ENCODE peak calls at places on chromosomes 6 and 20, in seven cellular contexts. G is dorsolateral prefrontal cortex, K is heart right ventricle, E is endodermal cell, O is testis, H is left ventricle myocardium inferior, D is mesendoderm. J is an unnamed sample.

GRCh38 chr20:8272758-8273157 is 140.7 kb downstream of the PLCB1 start:
- DNase-seq in D (no peak), H (no peak), G (no peak), O (no peak), E (no peak), K (no peak), J (no peak)

GRCh38 chr6:90406142-90406794 is 109.6 kb upstream of the BACH2 start:
- DNase-seq in G (no peak), O (no peak), E (no peak), H (no peak), D (no peak), K (no peak), J (no peak)

GRCh38 chr20:23884136-23884770 is 4.7 kb upstream of the CST5 start:
- DNase-seq in K (no peak), G (no peak), E (no peak), O (no peak), D (no peak), H (no peak), J (no peak)

GRCh38 chr6:19833947-19834346 is 3.2 kb upstream of the ID4 start:
- DNase-seq in K (no peak), G (no peak), O (peak; percentile 78), E (no peak), H (no peak), D (no peak), J (no peak)

GRCh38 chr6:33904050-33904827 is 100.4 kb upstream of the MLN start:
- DNase-seq in E (no peak), K (no peak), H (no peak), D (peak; percentile 28), G (no peak), O (no peak), J (no peak)

GRCh38 chr20:17511401-17511800 is 19.8 kb downstream of the BFSP1 start:
- DNase-seq in G (no peak), E (no peak), D (no peak), K (no peak), H (no peak), O (no peak), J (no peak)

GRCh38 chr6:170063431-170063830 is 227.4 kb downstream of the DLL1 start:
- DNase-seq in E (peak; percentile 24), O (no peak), H (no peak), K (peak; percentile 1), G (no peak), D (no peak), J (no peak)

GRCh38 chr6:149223120-149223775 is 94.3 kb upstream of the TAB2 start:
- DNase-seq in H (no peak), O (no peak), K (no peak), E (no peak), D (no peak), G (no peak), J (no peak)

GRCh38 chr6:32785781-32786533 is 22.6 kb upstream of the HLA-DQB2 start:
- DNase-seq in E (peak; percentile 77), D (peak; percentile 76), H (no peak), O (peak; percentile 61), K (peak; percentile 57), G (no peak), J (peak; percentile 53)

GRCh38 chr20:56636701-56637100 is 7.6 kb downstream of the TFAP2C start:
- DNase-seq in G (no peak), H (no peak), E (no peak), K (no peak), O (no peak), D (no peak), J (no peak)

GRCh38 chr6:81777586-81778268 is 25.2 kb upstream of the TENT5A start:
- DNase-seq in G (no peak), D (no peak), K (no peak), H (no peak), O (no peak), E (no peak), J (no peak)

GRCh38 chr6:154864086-154864430 is 130.8 kb downstream of the SCAF8 start:
- DNase-seq in E (no peak), G (no peak), K (no peak), D (no peak), O (no peak), H (no peak), J (no peak)

GRCh38 chr6:80134065-80134464 is 27.6 kb downstream of the BCKDHB start:
- DNase-seq in G (no peak), K (no peak), O (no peak), E (no peak), D (no peak), H (no peak), J (no peak)

GRCh38 chr6:152502421-152503188 is 134.6 kb downstream of the SYNE1 start:
- DNase-seq in E (no peak), D (no peak), O (no peak), H (no peak), K (no peak), G (no peak), J (no peak)

GRCh38 chr6:141452354-141452686 is 680.4 kb upstream of the GJE1 start:
- DNase-seq in E (peak; percentile 40), D (peak; percentile 18), H (no peak), G (no peak), O (no peak), K (no peak), J (no peak)

GRCh38 chr20:11057624-11058023 is 383.8 kb upstream of the JAG1 start:
- DNase-seq in G (no peak), K (no peak), O (no peak), E (no peak), H (no peak), D (no peak), J (no peak)

GRCh38 chr6:163688971-163689370 is 274.5 kb downstream of the QKI start:
- DNase-seq in O (no peak), K (no peak), E (no peak), D (no peak), G (no peak), H (no peak), J (no peak)

GRCh38 chr6:117483645-117484016 is 1.2 kb downstream of the DCBLD1 start:
- DNase-seq in H (no peak), E (no peak), D (no peak), K (no peak), G (no peak), O (peak; percentile 23), J (peak; percentile 36)

GRCh38 chr20:62726276-62726675 is 17.6 kb downstream of the NTSR1 start:
- DNase-seq in E (no peak), O (no peak), K (no peak), G (no peak), H (peak; percentile 2), D (no peak), J (no peak)

GRCh38 chr6:41372526-41373366 is 37.3 kb downstream of the NCR2 start:
- DNase-seq in O (no peak), G (no peak), K (no peak), D (peak; percentile 42), H (no peak), E (peak; percentile 71), J (peak; percentile 91)
- H3K27me3 ChIP-seq in O (no peaks in the 10 kb centered on the region), G (peaks cover 46% of the 10 kb centered on the region), K (peaks cover 95% of the 10 kb centered on the region), D (peaks cover 36% of the 10 kb centered on the region), H (peaks cover 98% of the 10 kb centered on the region), E (peaks cover 89% of the 10 kb centered on the region), J (peaks cover 92% of the 10 kb centered on the region)

GRCh38 chr20:5989539-5989938 is 39.1 kb downstream of the MCM8 start:
- DNase-seq in K (no peak), G (no peak), O (no peak), E (no peak), D (peak; percentile 32), H (no peak), J (no peak)

GRCh38 chr20:5991623-5992441 is 41.4 kb downstream of the MCM8 start:
- DNase-seq in K (no peak), G (no peak), D (no peak), H (no peak), O (no peak), E (no peak), J (no peak)

GRCh38 chr20:5990946-5991345 is 40.5 kb downstream of the MCM8 start:
- DNase-seq in G (no peak), D (no peak), H (no peak), E (no peak), K (no peak), O (no peak), J (no peak)

DNA sequence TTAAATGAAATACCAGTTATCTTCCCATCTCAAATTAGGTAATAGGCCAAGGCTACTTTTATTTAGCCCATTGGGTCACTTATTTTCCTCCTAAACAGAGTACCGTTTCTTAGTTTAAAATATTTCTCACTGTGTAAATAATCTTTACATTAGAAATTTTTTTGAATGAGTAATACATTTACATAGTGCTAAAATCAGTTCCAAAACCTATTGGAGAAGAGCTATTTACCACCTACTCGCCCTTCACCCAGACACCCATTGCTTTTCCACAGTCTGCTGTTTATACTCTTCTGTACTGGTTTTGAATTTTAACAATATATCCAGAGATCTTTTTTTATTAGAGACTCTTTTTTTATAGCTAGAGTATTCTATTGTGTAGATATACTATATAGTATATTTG is 36.9 kb downstream of the MCM8 start:
- DNase-seq in E (no peak), O (no peak), K (no peak), H (no peak), D (no peak), G (no peak), J (no peak)
- H3K27me3 ChIP-seq in E (no peaks in the 10 kb centered on the region), O (no peaks in the 10 kb centered on the region), K (no peaks in the 10 kb centered on the region), H (no peaks in the 10 kb centered on the region), D (no peaks in the 10 kb centered on the region), G (no peaks in the 10 kb centered on the region), J (no peaks in the 10 kb centered on the region)

GRCh38 chr6:132070356-132070755 is 119.2 kb upstream of the CCN2 start:
- DNase-seq in D (no peak), E (no peak), H (no peak), G (no peak), K (no peak), O (no peak), J (no peak)
- H3K27me3 ChIP-seq in D (no peaks in the 10 kb centered on the region), E (no peaks in the 10 kb centered on the region), H (no peaks in the 10 kb centered on the region), G (no peaks in the 10 kb centered on the region), K (no peaks in the 10 kb centered on the region), O (no peaks in the 10 kb centered on the region), J (no peaks in the 10 kb centered on the region)

DNA sequence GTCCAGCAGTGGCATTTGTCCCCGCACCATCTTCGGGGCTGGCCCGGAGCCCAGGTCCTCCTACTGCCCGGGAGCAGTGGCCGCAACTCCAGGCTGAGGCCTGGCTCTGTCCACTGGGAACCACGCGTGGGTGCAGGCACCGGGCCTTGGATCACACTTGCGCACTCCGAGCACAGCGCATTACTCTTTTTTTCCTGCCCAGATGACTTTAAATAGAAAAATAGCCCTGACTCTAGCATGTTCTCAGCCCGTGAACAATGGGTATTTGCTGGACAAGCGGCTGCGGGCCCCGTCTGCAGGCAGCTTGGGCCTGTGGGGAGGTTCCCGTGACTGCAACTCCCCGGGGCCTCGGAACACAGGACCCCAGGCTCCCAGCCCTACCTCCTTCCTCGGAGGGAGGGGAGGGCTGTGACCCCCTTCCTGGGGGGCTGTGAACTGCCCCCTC is 162.2 kb downstream of the TBXT start:
- DNase-seq in O (peak; percentile 60), H (peak; percentile 70), D (no peak), G (no peak), E (no peak), K (peak; percentile 72), J (peak; percentile 73)
- H3K27me3 ChIP-seq in O (no peaks in the 10 kb centered on the region), H (peaks cover 80% of the 10 kb centered on the region), D (peaks cover 34% of the 10 kb centered on the region), G (peaks cover 5% of the 10 kb centered on the region), E (peaks cover 61% of the 10 kb centered on the region), K (peaks cover 52% of the 10 kb centered on the region), J (peaks cover 62% of the 10 kb centered on the region)

DNA sequence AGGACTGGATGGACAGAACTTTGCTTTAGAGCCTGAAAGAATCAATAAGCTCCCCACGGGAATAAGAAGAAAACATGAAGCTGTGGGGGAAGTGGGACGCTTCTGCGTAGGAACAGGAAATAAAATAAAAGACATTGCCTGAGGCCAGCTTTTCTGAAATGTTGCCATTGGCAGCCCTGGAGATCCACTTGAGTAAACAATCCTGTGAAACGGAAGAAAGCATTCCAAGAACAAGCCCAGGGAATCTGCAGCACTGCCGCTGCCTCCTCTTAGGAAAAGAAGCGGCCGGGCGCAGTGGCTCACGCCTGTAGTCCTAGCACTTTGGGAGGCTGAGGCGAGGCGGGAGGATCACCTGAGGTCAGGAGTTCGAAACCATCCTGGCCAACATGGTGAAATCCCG is 182.3 kb upstream of the RALGAPA2 start:
- DNase-seq in H (peak; percentile 17), G (no peak), O (peak; percentile 31), K (peak; percentile 33), E (no peak), D (peak; percentile 47), J (no peak)
- H3K27me3 ChIP-seq in H (peaks cover 27% of the 10 kb centered on the region), G (no peaks in the 10 kb centered on the region), O (no peaks in the 10 kb centered on the region), K (peaks cover 18% of the 10 kb centered on the region), E (peaks cover 63% of the 10 kb centered on the region), D (no peaks in the 10 kb centered on the region), J (no peaks in the 10 kb centered on the region)

J was measured in H7.